ENCODE peak calls at places on chromosome 4, in four cellular contexts. C is germinal center; L is activated CD8-positive, alpha-beta T cell treated with anti-CD3 and anti-CD28 coated beads, Interleukin-2, amount 10 ng/mL, durations not matched to agents 7 days and 5 days; P is Caki2. F is an unnamed sample.

GRCh38 chr4:59339631-59340030 is 1860.5 kb upstream of the ADGRL3 start:
- DNase-seq in C (no peak), L (no peak), P (no peak), F (no peak)

GRCh38 chr4:112057479-112057878 is 87.8 kb upstream of the FAM241A start:
- DNase-seq in C (no peak), L (no peak), P (no peak), F (no peak)

GRCh38 chr4:38160487-38161207 is 200.4 kb downstream of the PTTG2 start:
- DNase-seq in C (peak), L (peak), P (peak), F (peak)

GRCh38 chr4:150510176-150510875 is 71.6 kb upstream of the MAB21L2 start:
- DNase-seq in C (no peak), L (no peak), P (no peak), F (peak)

GRCh38 chr4:69760455-69760854 is at the start of gene SULT1B1:
- DNase-seq in C (no peak), L (peak), P (no peak), F (no peak)

GRCh38 chr4:38753021-38753806 is 29.6 kb downstream of the TLR10 start:
- DNase-seq in C (no peak), L (no peak), P (peak), F (no peak)

GRCh38 chr4:38723726-38724506 is 58.9 kb downstream of the TLR10 start:
- DNase-seq in C (no peak), L (no peak), P (no peak), F (peak)

GRCh38 chr4:7398104-7398423 is 36.7 kb downstream of the PSAPL1 start:
- DNase-seq in C (no peak), L (no peak), P (no peak), F (no peak)

GRCh38 chr4:182679531-182679930 is 237.7 kb downstream of the DCTD start:
- DNase-seq in C (no peak), L (no peak), P (no peak), F (no peak)

GRCh38 chr4:6560416-6561172 is 14.4 kb upstream of the MAN2B2 start:
- DNase-seq in C (no peak), L (no peak), P (no peak), F (no peak)

GRCh38 chr4:78954048-78954666 is 14.9 kb upstream of the PAQR3 start:
- DNase-seq in C (no peak), L (no peak), P (peak), F (peak)

GRCh38 chr4:152634110-152634760 is 45.6 kb downstream of the TMEM154 start:
- DNase-seq in C (no peak), L (no peak), P (no peak), F (no peak)

GRCh38 chr4:155745984-155746383 is 12.8 kb upstream of the GUCY1B1 start:
- DNase-seq in C (no peak), L (no peak), P (peak), F (no peak)

GRCh38 chr4:90841676-90842075 is 714.5 kb downstream of the CCSER1 start:
- DNase-seq in C (no peak), L (no peak), P (no peak), F (no peak)

GRCh38 chr4:77079281-77079680 is 3.5 kb upstream of the CCNI start:
- DNase-seq in C (no peak), L (no peak), P (no peak), F (no peak)

GRCh38 chr4:73308286-73308685 is 49.7 kb upstream of the ANKRD17 start:
- DNase-seq in C (no peak), L (no peak), P (no peak), F (no peak)

GRCh38 chr4:151227731-151228130 is 49.2 kb upstream of the PRSS48 start:
- DNase-seq in C (no peak), L (no peak), P (no peak), F (no peak)

GRCh38 chr4:154597798-154598774 is 7.5 kb upstream of the FGA start:
- DNase-seq in C (no peak), L (no peak), P (no peak), F (no peak)

GRCh38 chr4:88792268-88792781 is 94.7 kb upstream of the NAP1L5 start:
- DNase-seq in C (no peak), L (no peak), P (peak), F (no peak)

GRCh38 chr4:165096776-165097175 is 15.9 kb downstream of the TMEM192 start:
- DNase-seq in C (peak), L (no peak), P (peak), F (no peak)

GRCh38 chr4:3288571-3289094 is 4.2 kb upstream of the RGS12 start:
- DNase-seq in C (no peak), L (no peak), P (no peak), F (no peak)

GRCh38 chr4:29046716-29047115 is 1673.5 kb upstream of the PCDH7 start:
- DNase-seq in C (no peak), L (no peak), P (no peak), F (no peak)

GRCh38 chr4:109510687-109511086 is 49.4 kb upstream of the MCUB start:
- DNase-seq in C (no peak), L (no peak), P (no peak), F (no peak)

GRCh38 chr4:172963498-172964294 is 204.9 kb upstream of the GALNT7 start:
- DNase-seq in C (no peak), L (no peak), P (no peak), F (no peak)

GRCh38 chr4:183602444-183603102 is 56.4 kb downstream of the RWDD4 start:
- DNase-seq in C (no peak), L (no peak), P (no peak), F (no peak)

GRCh38 chr4:141652161-141652778 is 15.9 kb downstream of the IL15 start:
- DNase-seq in C (no peak), L (no peak), P (peak), F (no peak)

GRCh38 chr4:7924163-7924562 is 15.5 kb downstream of the AFAP1 start:
- DNase-seq in C (no peak), L (no peak), P (peak), F (no peak)

GRCh38 chr4:145956288-145956890 is 17.8 kb upstream of the ZNF827 start:
- DNase-seq in C (peak), L (peak), P (peak), F (peak)

GRCh38 chr4:38948551-38948950 is 80.9 kb downstream of the FAM114A1 start:
- DNase-seq in C (no peak), L (no peak), P (peak), F (peak)

GRCh38 chr4:156190606-156191005 is 236.9 kb upstream of the CTSO start:
- DNase-seq in C (no peak), L (no peak), P (no peak), F (no peak)

GRCh38 chr4:7366180-7366957 is 68.4 kb downstream of the PSAPL1 start:
- DNase-seq in C (no peak), L (no peak), P (no peak), F (no peak)

GRCh38 chr4:149145803-149146202 is 669.8 kb downstream of the IQCM start:
- DNase-seq in C (no peak), L (no peak), P (no peak), F (no peak)

GRCh38 chr4:24054910-24055309 is 165.1 kb upstream of the PPARGC1A start:
- DNase-seq in C (no peak), L (no peak), P (no peak), F (no peak)

GRCh38 chr4:122873146-122873545 is 46.5 kb downstream of the FGF2 start:
- DNase-seq in C (no peak), L (no peak), P (peak), F (no peak)

GRCh38 chr4:10006604-10007435 is 14.5 kb downstream of the SLC2A9 start:
- DNase-seq in C (no peak), L (no peak), P (peak), F (no peak)